ENCODE peak calls at places on chromosomes 4 and X, in ten cellular contexts. F is right atrium auricular region; R is Panc1; L is heart left ventricle; U is endodermal cell; Z is fibroblast of lung; C is right lobe of liver; H is psoas muscle; G is CD8-positive, alpha-beta T cell; E is bronchial epithelial cell. P is an unnamed sample.

GRCh38 chr4:513327-513726 is 14.3 kb downstream of the PIGG start:
- DNase-seq in R (no peak), H (no peak), E (no peak), G (no peak), F (no peak), C (no peak), U (no peak), Z (no peak), L (no peak), P (no peak)

GRCh38 chr4:87014284-87014782 is 79.5 kb downstream of the AFF1 start:
- DNase-seq in E (peak; percentile 34), C (no peak), Z (peak; percentile 52), U (no peak), L (no peak), R (no peak), G (no peak), H (no peak), F (no peak), P (peak; percentile 83)

GRCh38 chr4:71062436-71062835 is 69.0 kb downstream of the DCK start:
- DNase-seq in Z (no peak), F (no peak), G (no peak), H (no peak), C (no peak), R (no peak), U (no peak), E (no peak), L (no peak), P (no peak)

GRCh38 chr4:4392501-4393183 is 5.7 kb downstream of the NSG1 start:
- DNase-seq in C (no peak), E (peak; percentile 93), U (no peak), G (no peak), R (no peak), L (no peak), H (peak; percentile 24), Z (no peak), F (no peak), P (peak; percentile 46)

GRCh38 chr4:152937535-152938236 is 1.6 kb downstream of the FHDC1 start:
- DNase-seq in C (peak; percentile 37), R (no peak), F (no peak), Z (peak; percentile 33), U (peak; percentile 72), L (peak; percentile 27), H (peak; percentile 76), E (no peak), G (no peak), P (no peak)

GRCh38 chrX:16319929-16320328 is 152.6 kb downstream of the MAGEB17 start:
- DNase-seq in E (no peak), L (no peak), R (no peak), Z (peak; percentile 16), F (no peak), C (no peak), G (no peak), H (no peak), U (no peak), P (no peak)

GRCh38 chr4:101977096-101977495 is 186.6 kb downstream of the BANK1 start:
- DNase-seq in R (peak; percentile 72), G (no peak), H (no peak), Z (peak; percentile 95), E (peak; percentile 99), F (no peak), C (no peak), L (no peak), U (no peak), P (peak; percentile 98)

GRCh38 chr4:86129546-86129945 is 230.3 kb downstream of the MAPK10 start:
- DNase-seq in E (no peak), L (no peak), C (no peak), H (no peak), Z (no peak), U (no peak), R (no peak), F (no peak), G (no peak), P (no peak)

GRCh38 chr4:145044341-145044740 is 53.7 kb downstream of the ANAPC10 start:
- DNase-seq in E (peak; percentile 23), L (no peak), R (no peak), Z (no peak), F (no peak), H (no peak), G (no peak), C (no peak), U (no peak), P (no peak)

GRCh38 chr4:148808416-148808815 is 366.2 kb upstream of the NR3C2 start:
- DNase-seq in C (no peak), F (no peak), E (no peak), G (no peak), Z (no peak), H (no peak), R (no peak), U (no peak), L (no peak), P (no peak)

GRCh38 chrX:109384569-109385174 is 97.2 kb downstream of the GUCY2F start:
- DNase-seq in C (no peak), Z (peak; percentile 35), L (peak; percentile 6), H (no peak), G (no peak), U (no peak), R (no peak), F (no peak), E (no peak), P (peak; percentile 61)

GRCh38 chr4:82988323-82988832 is 22.2 kb downstream of the LIN54 start:
- DNase-seq in L (no peak), E (no peak), U (no peak), C (no peak), F (no peak), R (no peak), Z (peak; percentile 93), G (no peak), H (no peak), P (peak; percentile 46)

GRCh38 chrX:96774116-96774515 is 89.5 kb downstream of the DIAPH2 start:
- DNase-seq in C (no peak), R (no peak), G (no peak), H (no peak), E (no peak), L (no peak), F (no peak), Z (no peak), U (no peak), P (no peak)

GRCh38 chrX:56766554-56767412 is 37.7 kb downstream of the NBDY start:
- DNase-seq in F (peak; percentile 60), G (no peak), E (no peak), Z (no peak), H (no peak), C (no peak), L (no peak), U (peak; percentile 25), R (no peak), P (peak; percentile 64)

GRCh38 chr4:105473340-105474109 is at the start of gene PPA2:
- DNase-seq in E (peak; percentile 79), Z (peak; percentile 90), L (peak; percentile 90), H (peak; percentile 89), F (peak; percentile 91), U (peak; percentile 93), C (peak; percentile 92), G (peak; percentile 87), R (no peak), P (peak; percentile 92)

GRCh38 chrX:33434256-33435092 is 223.1 kb upstream of the DMD start:
- DNase-seq in G (no peak), C (peak; percentile 30), U (peak; percentile 94), E (peak; percentile 40), R (peak; percentile 27), F (peak; percentile 71), L (peak; percentile 13), Z (peak; percentile 60), H (no peak), P (peak; percentile 51)

GRCh38 chr4:163243297-163243981 is 76.7 kb upstream of the NAF1 start:
- DNase-seq in C (no peak), R (no peak), Z (no peak), L (no peak), E (no peak), U (no peak), G (no peak), F (no peak), H (no peak), P (no peak)
- TF ChIP-seq CTCF in C (no peak), R (no peak), Z (no peak), L (no peak), E (no peak), U (no peak), G (no peak), F (no peak), H (no peak), P (no peak)

GRCh38 chr4:81919238-81919637 is 447.5 kb upstream of the RASGEF1B start:
- DNase-seq in C (no peak), R (no peak), L (no peak), H (no peak), G (no peak), Z (no peak), E (peak; percentile 23), U (peak; percentile 61), F (no peak), P (peak; percentile 6)
- TF ChIP-seq CTCF in C (peak; percentile 33), R (peak; percentile 27), L (peak; percentile 7), H (no peak), G (no peak), Z (peak; percentile 28), E (peak; percentile 33), U (peak; percentile 76), F (peak; percentile 36), P (peak; percentile 33)

GRCh38 chr4:116603096-116603495 is 482.3 kb downstream of the TRAM1L1 start:
- DNase-seq in F (no peak), E (peak; percentile 62), G (no peak), Z (no peak), R (no peak), U (no peak), L (no peak), H (no peak), C (no peak), P (no peak)

GRCh38 chr4:116598980-116599789 is 486.2 kb downstream of the TRAM1L1 start:
- DNase-seq in U (no peak), C (peak; percentile 13), R (no peak), L (no peak), F (no peak), G (no peak), H (peak; percentile 30), Z (no peak), E (no peak), P (no peak)

GRCh38 chr4:116598155-116598979 is 487.0 kb downstream of the TRAM1L1 start:
- DNase-seq in E (no peak), L (no peak), U (no peak), C (peak; percentile 13), H (peak; percentile 34), Z (no peak), F (no peak), G (no peak), R (no peak), P (no peak)

DNA sequence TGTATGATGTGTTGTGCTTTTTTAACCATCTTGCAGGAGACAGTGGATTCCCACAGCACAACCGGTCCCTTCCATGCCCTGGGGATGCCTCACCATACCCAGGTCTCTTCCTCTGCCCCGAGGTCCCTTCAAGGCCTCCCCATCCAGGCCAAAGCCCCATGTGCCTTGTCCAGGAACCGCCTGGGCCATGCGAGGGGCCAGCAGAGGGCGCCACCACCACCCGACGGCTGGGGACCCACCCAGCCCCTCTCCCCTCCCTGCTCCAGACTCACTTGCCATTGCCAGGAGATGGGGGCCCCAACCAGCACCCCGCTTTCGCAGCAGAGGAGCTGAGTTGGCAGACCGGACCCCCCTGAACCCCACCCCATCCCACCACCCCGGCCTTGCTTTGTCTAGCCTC is 485.5 kb downstream of the TRAM1L1 start:
- DNase-seq in L (no peak), E (no peak), G (no peak), F (no peak), U (peak; percentile 85), Z (no peak), C (peak; percentile 9), R (no peak), H (peak; percentile 37), P (no peak)
- TF ChIP-seq CTCF in L (no peak), E (no peak), G (no peak), F (no peak), U (peak; percentile 78), Z (no peak), C (no peak), R (no peak), H (no peak), P (no peak)

GRCh38 chrX:79270401-79270800 is 96.7 kb downstream of the ITM2A start:
- DNase-seq in H (peak; percentile 52), F (no peak), Z (no peak), E (no peak), L (peak; percentile 40), U (peak; percentile 73), G (peak; percentile 80), C (no peak), R (peak; percentile 4), P (peak; percentile 8)
- TF ChIP-seq CTCF in H (peak; percentile 25), F (peak; percentile 56), Z (no peak), E (no peak), L (peak; percentile 60), U (peak; percentile 78), G (peak; percentile 69), C (peak; percentile 27), R (peak; percentile 9), P (peak; percentile 4)